ENCODE peak calls at places on chromosomes 7 and 10, in nine cellular contexts. C, I, O, X, H, F, A, J and R are unnamed samples.
A peak's percentile ranks its signal among the peaks of the same experiment; 100 is the strongest.

GRCh38 chr10:3109196-3109595 is 41.8 kb downstream of the PFKP start:
- DNase-seq in C (no peak), I (no peak), O (no peak), X (no peak), H (no peak), F (no peak), A (no peak), J (no peak), R (no peak)

GRCh38 chr10:126872768-126873167 is 32.5 kb upstream of the DOCK1 start:
- DNase-seq in C (no peak), I (no peak), O (no peak), X (no peak), H (no peak), F (no peak), A (no peak), J (peak; percentile 16), R (no peak)

GRCh38 chr7:44977956-44978355 is 859 bp downstream of the MYO1G start:
- DNase-seq in C (no peak), I (no peak), O (no peak), X (no peak), H (no peak), F (no peak), A (no peak), J (no peak), R (no peak)

GRCh38 chr7:66263936-66264335 is 58.8 kb downstream of the TPST1 start:
- DNase-seq in C (no peak), I (no peak), O (no peak), X (no peak), H (no peak), F (no peak), A (no peak), J (no peak), R (no peak)

GRCh38 chr10:3110782-3111625 is 43.7 kb downstream of the PFKP start:
- DNase-seq in C (no peak), I (no peak), O (no peak), X (no peak), H (no peak), F (no peak), A (no peak), J (no peak), R (no peak)

GRCh38 chr10:4208499-4208898 is 423.5 kb upstream of the KLF6 start:
- DNase-seq in C (no peak), I (no peak), O (peak; percentile 21), X (no peak), H (no peak), F (no peak), A (no peak), J (no peak), R (no peak)

GRCh38 chr7:50669890-50670289 is 104.7 kb upstream of the DDC start:
- DNase-seq in C (no peak), I (no peak), O (no peak), X (no peak), H (no peak), F (no peak), A (no peak), J (no peak), R (no peak)

GRCh38 chr7:44290250-44290616 is 35.2 kb downstream of the CAMK2B start:
- DNase-seq in C (no peak), I (no peak), O (no peak), X (no peak), H (no peak), F (no peak), A (no peak), J (no peak), R (no peak)

GRCh38 chr10:24456319-24456718 is 247.4 kb downstream of the KIAA1217 start:
- DNase-seq in C (no peak), I (no peak), O (peak; percentile 46), X (no peak), H (no peak), F (no peak), A (no peak), J (peak; percentile 98), R (no peak)

GRCh38 chr7:99693427-99694200 is 13.8 kb upstream of the CYP3A5 start:
- DNase-seq in C (no peak), I (no peak), O (no peak), X (peak; percentile 80), H (no peak), F (no peak), A (no peak), J (no peak), R (no peak)

GRCh38 chr10:122464575-122464974 is 3.2 kb downstream of the HTRA1 start:
- DNase-seq in C (no peak), I (no peak), O (no peak), X (no peak), H (no peak), F (no peak), A (no peak), J (no peak), R (no peak)